ENCODE peak calls at places on chromosomes 5 and 9, in seven cellular contexts. C is MM.1S, I is IMR-90, N is lower lobe of right lung, K is thyroid gland, A is RWPE2, P is esophagus squamous epithelium. M is an unnamed sample. For H3K4me1, the result is how much of the 10 kb centered on the place peaks cover.

GRCh38 chr5:135881244-135881643 is 14.4 kb downstream of the IL9 start:
- DNase-seq in N (no peak), C (no peak), P (no peak), I (no peak), K (no peak), A (no peak), M (no peak)

GRCh38 chr5:56429110-56429561 is 196.0 kb upstream of the ANKRD55 start:
- DNase-seq in P (no peak), C (no peak), A (no peak), N (no peak), I (no peak), K (peak), M (peak)

GRCh38 chr9:7139886-7140285 is 382.1 kb downstream of the KDM4C start:
- DNase-seq in N (no peak), A (no peak), K (no peak), C (no peak), I (no peak), P (no peak), M (no peak)

GRCh38 chr9:81032030-81032572 is 657.2 kb downstream of the TLE1 start:
- DNase-seq in A (no peak), N (no peak), C (peak), I (peak), P (no peak), K (no peak), M (no peak)

GRCh38 chr5:38538161-38538560 is 18.3 kb downstream of the LIFR start:
- DNase-seq in C (no peak), K (no peak), N (no peak), P (no peak), I (no peak), A (no peak), M (no peak)

GRCh38 chr5:172282277-172283019 is 1.1 kb downstream of the UBTD2 start:
- DNase-seq in A (no peak), C (no peak), K (no peak), N (no peak), P (no peak), I (peak), M (no peak)

GRCh38 chr5:111234125-111234524 is 9.9 kb downstream of the CAMK4 start:
- DNase-seq in A (no peak), P (no peak), C (no peak), K (no peak), N (no peak), I (no peak), M (no peak)

GRCh38 chr5:133658327-133658726 is 46.0 kb upstream of the FSTL4 start:
- DNase-seq in I (no peak), K (no peak), C (no peak), A (no peak), N (no peak), P (no peak), M (no peak)

GRCh38 chr5:181260720-181261319 is at the start of gene TRIM52:
- DNase-seq in P (no peak), K (peak), N (peak), C (peak), A (peak), I (peak), M (peak)

GRCh38 chr5:88890070-88890781 is 7.2 kb upstream of the MEF2C start:
- DNase-seq in A (no peak), C (peak), I (no peak), N (no peak), P (no peak), K (no peak), M (no peak)

GRCh38 chr5:55773057-55773456 is 35.2 kb downstream of the DDX4 start:
- DNase-seq in P (no peak), K (no peak), C (no peak), I (peak), A (no peak), N (no peak), M (no peak)

GRCh38 chr5:15365040-15365439 is 134.9 kb upstream of the FBXL7 start:
- DNase-seq in C (no peak), P (no peak), K (no peak), I (no peak), A (no peak), N (no peak), M (no peak)

GRCh38 chr5:96875805-96876291 is 452 bp upstream of the ERAP2 start:
- DNase-seq in N (no peak), C (peak), P (no peak), A (no peak), I (no peak), K (no peak), M (no peak)

GRCh38 chr5:160471761-160472160 is 50.1 kb downstream of the PTTG1 start:
- DNase-seq in K (no peak), I (no peak), P (no peak), A (no peak), C (no peak), N (no peak), M (no peak)

GRCh38 chr5:177455661-177456590 is 9.3 kb downstream of the PRR7 start:
- DNase-seq in K (peak), P (peak), A (peak), I (peak), N (peak), C (peak), M (peak)

GRCh38 chr5:76608833-76609232 is 14.4 kb downstream of the F2RL2 start:
- DNase-seq in C (no peak), N (no peak), I (peak), A (no peak), K (no peak), P (no peak), M (no peak)

GRCh38 chr9:114893221-114893620 is 37.2 kb downstream of the TNFSF8 start:
- DNase-seq in I (no peak), K (no peak), C (peak), N (no peak), P (no peak), A (no peak), M (no peak)

GRCh38 chr9:10612649-10613398 is at the start of gene PTPRD:
- DNase-seq in N (peak), A (no peak), K (peak), C (peak), P (no peak), I (peak), M (no peak)

GRCh38 chr5:87127426-87127825 is 140.3 kb upstream of the RASA1 start:
- DNase-seq in N (no peak), A (no peak), C (no peak), K (no peak), P (no peak), I (peak), M (no peak)

GRCh38 chr9:96383165-96383939 is at the start of gene SLC35D2:
- DNase-seq in I (peak), A (no peak), N (peak), P (no peak), C (no peak), K (peak), M (peak)

DNA sequence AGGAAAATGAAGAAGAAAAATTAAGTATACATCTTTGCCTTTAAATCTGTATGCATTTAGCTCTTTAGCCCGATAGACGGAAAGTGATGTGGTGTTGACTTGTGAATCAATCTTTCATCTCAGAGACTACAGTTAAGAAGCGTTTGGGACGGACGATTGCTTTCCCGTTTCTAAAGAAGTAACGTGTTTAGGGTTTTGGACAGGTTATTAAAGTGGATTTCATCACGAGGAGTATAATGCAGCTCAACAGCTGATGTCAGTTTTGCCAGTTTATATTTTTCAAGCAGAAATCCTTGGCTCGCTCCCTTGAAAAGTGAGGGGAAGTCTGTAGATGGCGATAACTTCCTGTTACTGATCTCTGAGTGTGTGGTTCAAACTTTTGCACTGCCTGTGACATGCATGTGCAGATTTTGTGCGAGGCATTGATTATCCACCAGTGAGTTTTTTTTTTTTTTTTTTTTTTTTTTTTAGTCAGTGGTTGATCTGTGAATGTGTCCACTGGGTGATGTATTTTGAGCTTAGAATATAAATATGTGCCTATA is 1.1 kb downstream of the ADCY2 start:
- DNase-seq in C (no peak), N (no peak), K (no peak), P (no peak), I (no peak), A (no peak), M (no peak)
- H3K27ac ChIP-seq in C (no peak), N (no peak), K (no peak), P (peak), I (no peak), A (no peak), M (no peak)

GRCh38 chr5:173494446-173494845 is 122.0 kb downstream of the BOD1 start:
- DNase-seq in C (no peak), P (no peak), I (no peak), K (no peak), A (no peak), N (no peak), M (no peak)

GRCh38 chr5:173496883-173497255 is 119.6 kb downstream of the BOD1 start:
- DNase-seq in I (no peak), C (no peak), A (no peak), K (no peak), N (no peak), P (no peak), M (no peak)

GRCh38 chr5:173493846-173494245 is 122.6 kb downstream of the BOD1 start:
- DNase-seq in C (no peak), K (no peak), N (no peak), P (no peak), I (no peak), A (no peak), M (no peak)

GRCh38 chr5:173496129-173496882 is 120.1 kb downstream of the BOD1 start:
- DNase-seq in C (no peak), K (no peak), I (peak), N (no peak), A (no peak), P (no peak), M (no peak)

DNA sequence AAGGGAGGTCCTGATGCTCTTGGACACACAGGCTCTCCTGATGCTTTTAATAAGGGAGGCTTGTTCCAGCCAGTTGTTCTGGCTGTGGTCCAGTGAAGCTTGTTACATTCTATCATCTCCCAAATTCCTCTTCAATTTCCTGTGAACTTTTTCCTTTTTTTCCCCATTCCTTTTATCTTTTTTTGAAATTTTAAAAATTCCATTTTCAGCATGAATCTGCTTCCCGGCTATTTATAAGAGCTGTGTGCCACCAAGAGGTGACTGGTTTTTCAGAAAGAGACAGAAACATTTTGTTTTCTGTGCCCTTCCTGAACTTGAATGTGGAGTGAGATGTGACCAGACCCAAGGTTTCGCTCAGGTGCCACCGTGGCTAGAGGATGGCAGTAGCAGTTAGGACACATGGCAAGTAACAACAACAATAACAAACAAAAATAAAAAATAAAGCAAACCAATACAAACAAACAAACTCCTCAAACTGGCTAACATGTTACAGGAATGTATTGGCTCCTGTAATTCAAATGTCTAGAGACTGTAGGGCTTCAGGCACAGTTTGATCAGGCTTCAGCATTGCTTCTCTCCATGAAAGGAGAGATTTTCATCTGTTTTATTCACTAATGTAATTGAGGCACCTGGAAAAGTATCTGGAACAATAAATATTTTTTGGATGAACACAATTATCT is 121.1 kb downstream of the BOD1 start:
- DNase-seq in I (peak), A (no peak), C (no peak), P (no peak), N (no peak), K (no peak), M (no peak)
- TF ChIP-seq CTCF in I (peak), A (no peak), C (no peak), P (no peak), N (no peak), K (no peak), M (no peak)

DNA sequence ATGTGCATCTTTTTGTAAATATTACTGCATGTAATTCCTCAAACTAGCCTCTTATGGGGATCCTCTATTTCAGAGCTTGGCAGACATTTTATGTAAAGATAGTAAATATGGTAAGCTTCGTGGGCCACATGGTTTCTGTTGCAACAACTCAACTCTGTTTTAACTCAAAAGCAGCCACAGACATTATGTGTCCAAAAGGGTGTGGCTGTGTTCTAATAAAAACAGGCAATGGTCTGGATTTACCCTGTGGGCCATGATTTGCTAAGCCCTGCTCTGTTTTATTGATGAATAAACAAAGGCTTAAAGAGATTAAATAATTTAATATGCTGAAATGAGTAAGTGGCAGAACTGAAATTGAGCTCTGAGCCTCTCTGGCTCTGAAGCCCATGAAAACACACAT is 17.4 kb downstream of the DAPK1 start:
- DNase-seq in A (no peak), I (no peak), K (no peak), C (no peak), P (no peak), N (no peak), M (no peak)
- H3K4me1 ChIP-seq in A (under half), I (under half), K (under half), C (under half), P (under half), N (half or more), M (under half)

DNA sequence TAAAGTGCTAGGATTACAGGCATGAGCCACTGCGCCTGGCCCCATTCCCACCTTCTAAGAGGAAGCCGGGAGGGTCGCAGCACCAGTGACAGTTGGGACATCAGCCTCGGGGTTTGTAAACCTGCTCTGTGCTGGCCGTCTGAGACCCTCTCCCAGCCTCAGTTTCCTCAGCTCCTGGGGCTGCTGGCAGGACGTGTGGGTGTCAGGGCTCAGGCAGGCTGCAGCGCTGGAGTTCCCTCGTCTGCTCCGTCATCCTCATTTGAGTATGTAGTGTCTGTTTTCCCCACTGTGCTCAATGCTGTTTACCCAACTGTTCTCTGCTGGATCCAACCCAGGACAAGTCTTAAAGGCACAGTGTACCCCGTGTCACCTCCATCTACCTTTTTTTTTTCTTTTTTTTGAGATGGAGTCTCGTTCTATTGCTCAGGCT is 2.0 kb upstream of the NINJ1 start:
- DNase-seq in P (no peak), K (no peak), I (peak), N (no peak), A (no peak), C (no peak), M (no peak)
- H3K27ac ChIP-seq in P (peak), K (peak), I (no peak), N (no peak), A (no peak), C (no peak), M (no peak)

M was measured in breast epithelium.